ENCODE peak calls at places on chromosome X, in five cellular contexts. Q is WTC11, P is H1, E is HepG2, O is HCT116. D is an unnamed sample.

GRCh38 chrX:25523574-25523973 is 507.8 kb upstream of the ARX start:
- DNase-seq in O (peak; percentile 6), Q (peak; percentile 32), P (peak; percentile 3), E (peak; percentile 42), D (peak; percentile 53)

GRCh38 chrX:67780694-67781109 is 236.9 kb downstream of the AR start:
- DNase-seq in P (no peak), Q (no peak), E (no peak), O (no peak), D (no peak)

GRCh38 chrX:3712080-3712869 is 1.2 kb downstream of the PRKX start:
- DNase-seq in O (no peak), P (no peak), Q (no peak), E (no peak), D (no peak)

GRCh38 chrX:120560405-120560841 is 339 bp downstream of the CUL4B start:
- DNase-seq in E (peak; percentile 32), P (no peak), O (no peak), Q (peak; percentile 11), D (no peak)

GRCh38 chrX:126929071-126929470 is 109.5 kb downstream of the PRR32 start:
- DNase-seq in Q (no peak), E (no peak), P (no peak), O (no peak), D (no peak)

GRCh38 chrX:113986427-113986826 is 597.5 kb upstream of the HTR2C start:
- DNase-seq in O (no peak), E (no peak), Q (no peak), P (no peak), D (no peak)

GRCh38 chrX:47683171-47684145 is 24.5 kb upstream of the UXT start:
- DNase-seq in E (no peak), O (no peak), Q (no peak), P (no peak), D (no peak)

GRCh38 chrX:47749185-47749967 is 87.3 kb upstream of the ZNF81 start:
- DNase-seq in P (no peak), O (no peak), E (no peak), Q (no peak), D (no peak)

GRCh38 chrX:15989716-15990115 is 133.6 kb upstream of the GRPR start:
- DNase-seq in E (no peak), P (no peak), O (no peak), Q (no peak), D (no peak)

GRCh38 chrX:7927259-7928167 is at the start of gene PNPLA4:
- DNase-seq in Q (peak; percentile 80), P (peak; percentile 49), O (peak; percentile 72), E (peak; percentile 71), D (peak; percentile 6)

GRCh38 chrX:67787196-67787595 is 243.4 kb downstream of the AR start:
- DNase-seq in Q (no peak), O (no peak), P (no peak), E (no peak), D (no peak)

DNA sequence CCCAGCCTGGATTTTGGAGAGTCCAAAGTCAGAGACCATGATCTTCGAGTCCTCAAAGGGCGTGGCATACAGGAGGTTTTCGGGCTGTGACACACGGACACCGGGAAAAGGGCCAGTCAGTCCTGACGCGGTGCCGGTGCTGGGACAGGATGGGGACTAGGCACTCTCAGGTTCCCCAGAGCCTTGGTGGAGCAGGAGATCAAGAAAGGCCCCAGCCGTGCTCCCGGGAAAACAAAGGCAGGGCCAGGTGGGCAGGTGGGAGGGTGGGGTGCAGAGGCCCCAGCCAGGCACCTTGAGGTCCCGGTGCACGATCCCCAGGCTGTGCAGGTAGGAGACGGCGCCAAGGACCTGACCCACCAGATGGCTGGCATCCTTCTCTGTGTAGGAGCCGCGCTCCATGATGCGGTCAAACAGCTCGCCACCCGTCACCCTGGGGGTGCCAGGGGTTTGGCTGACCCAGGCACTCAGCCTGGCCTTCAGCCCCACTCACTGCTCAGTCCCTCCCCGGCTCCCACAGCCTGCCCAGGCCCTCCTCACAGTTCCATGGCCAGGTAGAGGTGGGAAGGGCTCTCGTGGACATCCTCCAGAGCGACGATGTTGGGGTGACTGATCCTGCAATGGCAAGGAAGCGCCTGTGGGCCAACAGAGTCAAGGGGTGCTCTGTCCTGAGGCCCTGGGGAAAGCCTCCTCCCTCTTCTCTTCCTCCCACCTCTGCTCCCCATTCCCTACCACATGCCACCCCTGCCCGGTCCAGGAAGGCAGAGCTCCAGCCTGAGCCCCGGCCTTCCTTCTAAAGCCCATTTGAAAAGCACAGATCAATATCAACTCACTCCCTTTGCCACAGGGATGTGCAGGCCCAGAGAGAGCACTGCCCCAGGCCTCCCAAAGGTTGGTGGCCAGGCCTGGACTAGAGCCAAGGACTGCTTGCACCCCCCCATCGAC is 1.8 kb downstream of the PNCK start:
- DNase-seq in O (no peak), E (no peak), Q (no peak), P (no peak), D (no peak)
- TF ChIP-seq SP1 in O (no peak), E (no peak), Q (no peak), P (no peak), D (no peak)

GRCh38 chrX:31130457-31131215 is 58.8 kb upstream of the FTHL17 start:
- DNase-seq in Q (no peak), O (no peak), P (no peak), E (no peak), D (no peak)
- TF ChIP-seq SP1 in Q (no peak), O (no peak), P (no peak), E (no peak), D (no peak)

GRCh38 chrX:107118322-107119147 is at the start of gene RBM41:
- DNase-seq in E (peak; percentile 81), Q (peak; percentile 50), P (peak; percentile 9), O (peak; percentile 64), D (peak; percentile 74)
- TF ChIP-seq SP1 in E (no peak), Q (no peak), P (no peak), O (no peak), D (no peak)

GRCh38 chrX:107467271-107467670 is 17.8 kb downstream of the FRMPD3 start:
- DNase-seq in Q (no peak), P (no peak), E (no peak), O (no peak), D (no peak)
- TF ChIP-seq SP1 in Q (no peak), P (no peak), E (no peak), O (no peak), D (no peak)

DNA sequence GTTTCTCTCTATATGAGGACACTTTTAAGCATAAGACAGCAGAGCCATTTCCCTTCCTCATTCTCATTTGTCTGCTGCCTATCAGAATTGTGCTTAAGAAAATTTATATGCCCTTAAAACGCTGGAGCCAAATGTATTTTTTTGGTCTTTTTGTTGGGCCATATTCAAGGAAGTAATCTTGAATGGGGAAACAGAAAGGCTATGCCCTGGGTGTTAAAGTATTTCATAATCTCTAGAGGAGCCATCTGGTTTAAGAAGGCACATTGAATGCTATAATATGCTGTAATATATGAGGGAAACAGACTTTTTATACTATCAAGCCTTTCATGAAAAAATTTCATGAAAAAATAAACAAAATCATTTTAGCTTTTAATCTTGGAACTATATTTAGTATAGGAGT is 4.3 kb downstream of the DMD start:
- DNase-seq in O (no peak), Q (no peak), P (no peak), E (no peak), D (no peak)
- TF ChIP-seq SP1 in O (no peak), Q (no peak), P (no peak), E (no peak), D (no peak)

GRCh38 chrX:65838674-65839073 is 171.2 kb downstream of the MSN start:
- DNase-seq in Q (no peak), E (no peak), O (no peak), P (no peak), D (no peak)
- TF ChIP-seq SP1 in Q (no peak), E (no peak), O (no peak), P (no peak), D (no peak)

GRCh38 chrX:24204958-24205357 is 55.4 kb downstream of the ZFX start:
- DNase-seq in P (no peak), E (no peak), Q (no peak), O (no peak), D (no peak)

GRCh38 chrX:24204331-24204730 is 54.8 kb downstream of the ZFX start:
- DNase-seq in P (no peak), O (no peak), E (no peak), Q (no peak), D (no peak)

GRCh38 chrX:24210190-24210589 is 60.7 kb downstream of the ZFX start:
- DNase-seq in Q (no peak), P (no peak), E (no peak), O (no peak), D (no peak)

GRCh38 chrX:24208494-24209240 is 59.1 kb downstream of the ZFX start:
- DNase-seq in Q (no peak), O (no peak), P (no peak), E (no peak), D (no peak)

GRCh38 chrX:24207826-24208225 is 58.3 kb downstream of the ZFX start:
- DNase-seq in O (no peak), E (no peak), P (no peak), Q (no peak), D (no peak)
- TF ChIP-seq SP1 in O (no peak), E (no peak), P (no peak), Q (no peak), D (no peak)

DNA sequence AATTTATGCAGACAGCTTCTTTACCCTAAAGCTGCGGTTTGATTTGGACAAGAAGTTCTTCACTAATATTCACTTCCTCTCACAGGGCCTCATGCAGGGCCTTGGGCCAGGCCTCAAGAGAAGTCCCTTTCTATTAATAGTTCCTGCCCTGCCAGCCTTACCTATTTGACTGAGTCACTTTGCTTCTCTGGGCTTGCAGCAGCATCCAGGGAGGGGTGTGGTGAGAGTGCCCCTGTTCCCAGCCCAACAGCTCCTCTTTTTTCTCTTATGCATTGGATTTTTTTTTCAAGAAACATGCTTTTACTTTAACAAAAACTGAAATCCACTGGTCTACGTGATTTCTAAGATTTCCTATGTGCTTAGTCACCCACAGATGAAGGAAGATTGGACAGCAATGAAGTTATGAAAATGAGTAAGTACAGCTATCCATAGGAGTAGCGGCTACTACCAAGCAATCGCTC is 26.7 kb downstream of the FAM156B start:
- DNase-seq in E (no peak), P (no peak), O (no peak), Q (no peak), D (no peak)
- TF ChIP-seq SP1 in E (no peak), P (no peak), O (peak; percentile 53), Q (no peak), D (no peak)

D was measured in HEK293T.